ENCODE peak calls at places on chromosomes 1 and 21, in four cellular contexts. E is uterus, G is prostate gland, T is IMR-90. C is an unnamed sample.

GRCh38 chr1:24868016-24868875 is 61.8 kb downstream of the RUNX3 start:
- DNase-seq in T (no peak), E (no peak), G (no peak), C (peak; percentile 11)

GRCh38 chr1:184223216-184223615 is 163.6 kb upstream of the C1orf21 start:
- DNase-seq in G (no peak), T (no peak), E (peak; percentile 16), C (no peak)

GRCh38 chr1:4172659-4173599 is 272.9 kb upstream of the C1orf174 start:
- DNase-seq in E (no peak), G (no peak), T (no peak), C (no peak)

GRCh38 chr1:164780863-164781262 is 221.9 kb downstream of the PBX1 start:
- DNase-seq in E (no peak), G (no peak), T (peak; percentile 94), C (peak; percentile 67)

GRCh38 chr1:19353596-19353995 is 41.5 kb downstream of the SLC66A1 start:
- DNase-seq in T (no peak), G (no peak), E (no peak), C (no peak)

GRCh38 chr1:66999640-67000400 is 54.1 kb downstream of the SLC35D1 start:
- DNase-seq in T (no peak), E (no peak), G (no peak), C (no peak)

GRCh38 chr1:186304982-186305949 is 69.8 kb downstream of the TPR start:
- DNase-seq in G (no peak), E (no peak), T (peak; percentile 13), C (no peak)

GRCh38 chr1:115062542-115063004 is 26.7 kb downstream of the TSPAN2 start:
- DNase-seq in G (peak; percentile 63), T (no peak), E (no peak), C (no peak)

GRCh38 chr1:198657550-198658064 is 18.8 kb downstream of the PTPRC start:
- DNase-seq in E (no peak), T (peak; percentile 98), G (peak; percentile 37), C (no peak)

GRCh38 chr1:100835866-100836842 is 58.5 kb downstream of the EXTL2 start:
- DNase-seq in T (peak; percentile 18), E (no peak), G (no peak), C (no peak)

GRCh38 chr1:225476100-225476511 is 48.3 kb upstream of the LBR start:
- DNase-seq in G (no peak), E (no peak), T (no peak), C (no peak)

GRCh38 chr1:211259596-211260126 is 495 bp downstream of the RCOR3 start:
- DNase-seq in E (peak; percentile 62), T (no peak), G (peak; percentile 58), C (peak; percentile 38)

GRCh38 chr1:9437931-9438330 is 101.3 kb upstream of the SLC25A33 start:
- DNase-seq in T (peak; percentile 53), G (peak; percentile 82), E (peak; percentile 52), C (peak; percentile 96)

GRCh38 chr1:16721871-16722641 is 18.3 kb upstream of the RNU1-4 start:
- DNase-seq in E (no peak), G (no peak), T (no peak), C (no peak)

GRCh38 chr21:27643326-27643725 is 676.4 kb upstream of the ADAMTS5 start:
- DNase-seq in E (no peak), T (no peak), G (no peak), C (no peak)
- TF ChIP-seq POLR2A in E (no peak), T (no peak), G (no peak), C (no peak)

GRCh38 chr1:48362901-48363300 is 109.1 kb downstream of the SPATA6 start:
- DNase-seq in E (no peak), T (no peak), G (no peak), C (no peak)

DNA sequence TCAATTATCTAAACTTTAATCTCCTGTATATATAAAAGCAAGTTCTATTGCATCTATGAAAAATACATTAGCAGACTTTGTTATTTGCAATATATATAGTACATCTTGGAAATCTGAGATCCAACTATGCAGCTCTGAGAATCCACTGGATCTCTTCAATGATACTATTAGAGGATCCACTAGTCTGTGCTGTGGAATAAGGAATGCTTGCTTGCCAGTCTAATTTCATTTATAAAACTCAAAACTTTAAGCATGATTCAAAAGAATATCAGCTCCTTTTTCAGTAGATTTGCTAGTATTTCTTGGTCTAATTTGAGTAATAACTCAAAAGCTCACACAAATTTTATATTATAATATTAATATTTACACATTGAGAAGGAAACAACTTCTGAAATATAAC is 115.1 kb downstream of the SPATA6 start:
- DNase-seq in E (no peak), T (no peak), G (no peak), C (no peak)
- TF ChIP-seq CTCF in E (no peak), T (no peak), G (no peak), C (no peak)

GRCh38 chr1:56513095-56513494 is 66.3 kb downstream of the PLPP3 start:
- DNase-seq in E (no peak), G (no peak), T (no peak), C (no peak)
- TF ChIP-seq POLR2A in E (no peak), G (no peak), T (no peak), C (no peak)

GRCh38 chr1:166875302-166875733 is 746 bp downstream of the TADA1 start:
- DNase-seq in T (no peak), G (no peak), E (no peak), C (no peak)

GRCh38 chr1:166874464-166874863 is 1.6 kb downstream of the TADA1 start:
- DNase-seq in G (no peak), E (no peak), T (no peak), C (no peak)

GRCh38 chr1:166870584-166870983 is 5.5 kb downstream of the TADA1 start:
- DNase-seq in T (no peak), G (no peak), E (no peak), C (no peak)

GRCh38 chr1:166875734-166876539 is at the start of gene TADA1:
- DNase-seq in G (peak; percentile 99), E (peak; percentile 98), T (peak; percentile 96), C (peak; percentile 99)

GRCh38 chr1:166876540-166876838 is 425 bp upstream of the TADA1 start:
- DNase-seq in T (no peak), E (no peak), G (no peak), C (no peak)
- TF ChIP-seq CTCF in T (no peak), E (peak; percentile 42), G (no peak), C (no peak)

DNA sequence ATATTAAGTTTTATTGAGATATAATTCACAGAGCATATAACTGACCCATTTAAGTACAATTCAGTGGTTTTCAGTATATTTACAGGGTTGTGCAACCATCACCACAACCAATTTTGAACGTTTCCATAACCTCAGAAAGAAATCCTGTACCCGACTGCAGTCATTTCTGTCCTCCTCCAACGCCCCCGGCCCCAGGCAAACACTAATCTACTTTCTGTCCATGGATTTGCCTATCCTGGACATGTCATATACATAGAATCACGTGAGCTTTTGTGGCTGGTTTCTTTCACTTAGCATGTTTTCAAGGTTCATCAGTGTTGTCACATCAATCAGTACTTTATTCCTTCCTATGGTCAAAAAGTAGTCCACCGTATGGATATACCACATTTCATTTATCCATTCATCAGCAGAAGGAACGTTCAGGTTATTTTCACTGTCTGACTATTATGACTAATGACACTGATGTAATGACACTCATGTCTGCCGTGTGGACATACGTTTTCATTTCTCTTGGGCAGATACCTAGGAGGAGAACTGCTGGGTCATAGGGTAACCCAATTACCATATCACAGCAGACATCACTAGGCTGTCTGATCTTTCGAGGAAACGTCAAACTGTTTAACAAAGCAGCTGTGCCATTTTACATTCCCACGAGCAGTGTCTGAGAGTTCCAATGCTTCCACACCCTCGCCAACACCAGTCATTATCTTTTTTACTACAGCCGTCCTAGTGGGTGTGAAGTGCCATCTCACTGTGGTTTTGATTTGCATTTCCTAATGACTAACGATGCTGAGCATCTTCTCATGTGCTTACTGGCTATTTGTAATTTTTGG is 30.8 kb downstream of the MRPL37 start:
- DNase-seq in G (no peak), T (no peak), E (no peak), C (no peak)
- TF ChIP-seq POLR2A in G (no peak), T (no peak), E (no peak), C (no peak)

DNA sequence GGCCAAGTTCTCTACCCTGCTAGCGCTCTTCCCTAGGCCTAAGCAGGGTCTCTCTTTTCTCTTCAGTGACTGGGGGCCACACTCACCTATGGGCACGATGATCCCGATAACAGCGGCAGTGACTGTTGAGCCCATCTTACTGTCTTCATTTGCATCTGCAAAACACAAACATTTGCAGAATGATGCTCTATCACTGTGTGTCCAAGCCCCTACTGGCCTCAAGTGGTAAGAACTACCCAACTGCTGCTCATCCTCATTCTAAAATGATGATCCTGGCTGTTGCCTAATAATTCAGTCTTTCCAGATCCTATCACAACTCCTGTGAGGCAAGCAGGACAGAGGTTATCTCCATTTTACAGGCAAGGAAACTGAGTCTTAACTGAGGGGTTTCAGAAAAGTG is 16.7 kb upstream of the MAGOH start:
- DNase-seq in E (no peak), G (no peak), T (no peak), C (no peak)
- TF ChIP-seq CTCF in E (no peak), G (no peak), T (peak; percentile 9), C (no peak)

DNA sequence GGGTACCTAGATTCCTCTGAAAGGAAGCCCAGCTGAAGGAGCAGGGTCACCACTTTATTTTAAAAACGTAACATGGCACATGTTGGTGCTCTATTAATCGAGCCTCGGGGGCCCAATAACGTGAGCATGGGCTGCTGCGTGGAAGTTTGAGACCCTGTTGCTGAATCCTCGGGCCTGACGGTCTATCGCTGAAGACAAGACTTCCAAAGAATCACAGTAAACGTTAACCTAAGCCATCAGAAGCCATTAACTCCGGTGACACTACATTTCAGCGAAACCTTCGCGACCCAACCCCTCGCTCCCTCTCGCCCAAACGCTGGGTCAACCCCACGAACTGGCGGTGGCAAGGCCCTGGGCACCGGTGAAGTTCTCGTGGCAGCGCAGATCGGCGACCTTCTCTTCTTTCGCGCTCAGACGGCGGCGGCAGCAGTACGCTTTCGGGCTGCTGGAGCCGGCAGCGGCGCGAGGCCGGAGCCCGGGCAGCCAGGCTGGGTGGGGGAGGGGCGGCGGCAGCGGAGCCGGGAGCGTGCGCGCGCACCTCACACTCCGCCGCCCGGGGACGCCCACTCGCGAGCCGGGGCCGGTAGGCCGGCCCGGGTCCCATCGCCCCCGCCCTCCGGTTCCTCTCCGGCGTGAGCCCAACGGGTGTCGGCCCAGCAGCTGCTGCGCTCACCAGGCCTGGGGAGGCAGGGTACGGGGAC is 818 bp upstream of the MAN1A2 start:
- DNase-seq in T (peak; percentile 60), G (peak; percentile 83), E (peak; percentile 89), C (peak; percentile 72)
- TF ChIP-seq POLR2A in T (no peak), G (peak; percentile 45), E (peak; percentile 43), C (no peak)

GRCh38 chr21:34065015-34065414 is 8.4 kb upstream of the MRPS6 start:
- DNase-seq in T (no peak), G (no peak), E (no peak), C (no peak)

GRCh38 chr21:34061983-34062382 is 11.4 kb upstream of the MRPS6 start:
- DNase-seq in T (no peak), E (no peak), G (no peak), C (no peak)
- TF ChIP-seq CTCF in T (no peak), E (no peak), G (no peak), C (no peak)

DNA sequence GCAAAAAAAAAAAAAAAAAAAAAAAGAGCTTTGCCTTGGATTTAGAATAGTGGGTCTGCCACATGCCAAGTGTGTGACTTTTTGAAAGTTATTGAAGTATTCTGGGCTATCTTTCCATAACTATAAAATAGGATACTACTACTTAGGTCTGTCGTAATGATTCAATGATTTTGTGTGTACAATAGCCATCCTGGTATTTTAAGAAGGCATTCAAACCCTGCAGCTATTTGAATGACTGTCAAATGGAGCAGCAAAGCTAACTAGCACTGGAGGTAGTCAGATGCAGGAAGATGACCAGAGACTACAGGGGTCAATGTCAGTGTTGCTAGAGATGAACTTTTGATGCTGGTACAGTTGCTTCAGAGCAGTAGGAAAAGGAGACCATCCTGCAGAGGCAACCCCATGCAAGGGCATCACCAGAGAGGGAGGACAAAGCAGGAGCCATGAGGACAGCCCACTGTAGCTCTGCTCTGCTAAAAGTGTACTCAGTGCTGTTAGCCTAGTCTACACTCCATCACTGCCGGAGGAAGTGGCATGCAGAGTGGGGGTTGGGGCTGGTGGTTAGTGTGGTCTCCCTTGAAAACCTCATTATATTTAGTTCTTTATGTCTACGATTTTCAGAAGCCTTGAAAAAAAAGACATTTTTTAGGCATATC is 29.0 kb downstream of the DUSP10 start:
- DNase-seq in E (no peak), G (no peak), T (no peak), C (no peak)
- TF ChIP-seq POLR2A in E (no peak), G (no peak), T (no peak), C (no peak)